ENCODE peak calls at places on chromosomes 1 and 21, in five cellular contexts. H is lower leg skin, P is endodermal cell, J is posterior cingulate gyrus, Z is 8988T. L is an unnamed sample.
A peak's percentile ranks its signal among the peaks of the same experiment; 100 is the strongest.

GRCh38 chr1:187415065-187415464 is 586.3 kb downstream of the PLA2G4A start:
- DNase-seq in H (no peak), P (no peak), J (no peak), Z (no peak), L (no peak)

GRCh38 chr1:41919764-41920397 is 1.2 kb upstream of the HIVEP3 start:
- DNase-seq in H (no peak), P (peak; percentile 87), J (peak; percentile 70), Z (no peak), L (peak; percentile 21)

GRCh38 chr1:77407738-77408375 is 126.0 kb downstream of the AK5 start:
- DNase-seq in H (no peak), P (no peak), J (no peak), Z (no peak), L (no peak)

GRCh38 chr1:248404024-248404423 is 1.2 kb downstream of the OR2T1 start:
- DNase-seq in H (no peak), P (no peak), J (no peak), Z (no peak), L (peak; percentile 30)

GRCh38 chr1:46077669-46078068 is 54.8 kb downstream of the PIK3R3 start:
- DNase-seq in H (no peak), P (no peak), J (no peak), Z (no peak), L (no peak)

GRCh38 chr1:24704411-24705259 is 40.6 kb upstream of the CLIC4 start:
- DNase-seq in H (no peak), P (peak; percentile 75), J (no peak), Z (no peak), L (peak; percentile 31)

GRCh38 chr1:40976952-40977690 is 2.4 kb upstream of the CTPS1 start:
- DNase-seq in H (peak; percentile 57), P (no peak), J (no peak), Z (no peak), L (peak; percentile 53)

GRCh38 chr1:121519042-121519755 is 334.4 kb downstream of the SRGAP2C start:
- DNase-seq in H (peak; percentile 89), P (peak; percentile 93), J (peak; percentile 72), Z (peak; percentile 26), L (peak; percentile 40)

GRCh38 chr1:171484760-171485374 is 463 bp upstream of the PRRC2C start:
- DNase-seq in H (no peak), P (no peak), J (no peak), Z (no peak), L (no peak)

GRCh38 chr1:24393892-24394291 is 19.7 kb downstream of the STPG1 start:
- DNase-seq in H (peak; percentile 64), P (no peak), J (no peak), Z (no peak), L (peak; percentile 47)

GRCh38 chr1:31984419-31985347 is 29.0 kb upstream of the KHDRBS1 start:
- DNase-seq in H (no peak), P (no peak), J (no peak), Z (no peak), L (no peak)

GRCh38 chr1:51203121-51203873 is 32.8 kb upstream of the RNF11 start:
- DNase-seq in H (no peak), P (no peak), J (no peak), Z (no peak), L (no peak)

GRCh38 chr1:37797750-37798345 is 4.2 kb downstream of the MANEAL start:
- DNase-seq in H (no peak), P (no peak), J (no peak), Z (no peak), L (no peak)

GRCh38 chr21:17539743-17540341 is 27.0 kb downstream of the CXADR start:
- DNase-seq in H (no peak), P (no peak), J (no peak), Z (no peak), L (no peak)